ENCODE peak calls at places on chromosomes 7 and 10, in four cellular contexts. O is substantia nigra, J is HepG2, W is left ventricle myocardium superior. V is an unnamed sample.

GRCh38 chr7:115914951-115915350 is 115.6 kb downstream of the TFEC start:
- DNase-seq in W (no peak), J (no peak), O (no peak), V (no peak)

GRCh38 chr10:69222157-69223027 is 2.3 kb downstream of the HKDC1 start:
- DNase-seq in W (no peak), O (no peak), J (peak), V (no peak)

GRCh38 chr7:10973942-10974716 is 457 bp downstream of the PHF14 start:
- DNase-seq in O (peak), W (peak), J (peak), V (peak)

GRCh38 chr7:122166708-122167107 is 22.7 kb upstream of the AASS start:
- DNase-seq in J (no peak), O (no peak), W (no peak), V (no peak)

GRCh38 chr7:148110097-148110868 is 480.3 kb upstream of the C7orf33 start:
- DNase-seq in O (no peak), J (peak), W (no peak), V (peak)

GRCh38 chr7:28240466-28240865 is 59.9 kb upstream of the JAZF1 start:
- DNase-seq in J (no peak), W (no peak), O (no peak), V (no peak)

GRCh38 chr10:71150811-71151210 is 61.6 kb upstream of the UNC5B start:
- DNase-seq in O (no peak), W (no peak), J (no peak), V (no peak)

GRCh38 chr7:16644987-16645592 is 464 bp downstream of the ANKMY2 start:
- DNase-seq in O (no peak), W (no peak), J (no peak), V (peak)

GRCh38 chr10:116160271-116160670 is 112.7 kb downstream of the GFRA1 start:
- DNase-seq in J (no peak), W (no peak), O (no peak), V (no peak)

GRCh38 chr10:16995867-16996529 is 133.6 kb downstream of the CUBN start:
- DNase-seq in O (no peak), W (no peak), J (no peak), V (no peak)

GRCh38 chr10:1010703-1011102 is 15.0 kb downstream of the IDI2 start:
- DNase-seq in W (no peak), J (no peak), O (no peak), V (no peak)

GRCh38 chr7:42164946-42165345 is 72.1 kb downstream of the GLI3 start:
- DNase-seq in J (no peak), O (no peak), W (no peak), V (no peak)

GRCh38 chr7:116709336-116709735 is 37.3 kb downstream of the MET start:
- DNase-seq in O (no peak), W (no peak), J (no peak), V (no peak)

GRCh38 chr7:70674268-70675025 is 457.5 kb upstream of the GALNT17 start:
- DNase-seq in J (no peak), O (no peak), W (no peak), V (no peak)

GRCh38 chr10:124245806-124246440 is 152.5 kb upstream of the CHST15 start:
- DNase-seq in O (no peak), W (no peak), J (no peak), V (no peak)

GRCh38 chr10:52348037-52348564 is 34.0 kb downstream of the DKK1 start:
- DNase-seq in J (no peak), O (no peak), W (no peak), V (no peak)

GRCh38 chr10:69051303-69051702 is 36.6 kb upstream of the SRGN start:
- DNase-seq in W (peak), O (peak), J (no peak), V (no peak)

GRCh38 chr10:79024716-79025112 is 44.1 kb upstream of the ZMIZ1 start:
- DNase-seq in O (no peak), J (no peak), W (no peak), V (no peak)

GRCh38 chr10:21368728-21369425 is 156.6 kb downstream of the SKIDA1 start:
- DNase-seq in O (no peak), J (no peak), W (no peak), V (no peak)

GRCh38 chr10:31928531-31929259 is at the start of gene ARHGAP12:
- DNase-seq in J (peak), O (peak), W (peak), V (peak)

GRCh38 chr10:125095228-125095627 is 65.1 kb downstream of the CTBP2 start:
- DNase-seq in O (no peak), W (no peak), J (no peak), V (no peak)

GRCh38 chr10:67943917-67944316 is 59.5 kb downstream of the SIRT1 start:
- DNase-seq in O (no peak), J (no peak), W (no peak), V (no peak)

GRCh38 chr10:133334495-133335237 is 2.0 kb downstream of the CALY start:
- DNase-seq in W (no peak), O (no peak), J (no peak), V (no peak)

GRCh38 chr10:102422586-102423129 is 2.0 kb downstream of the FBXL15 start:
- DNase-seq in J (peak), O (peak), W (peak), V (peak)

GRCh38 chr10:130714700-130715467 is 578.7 kb downstream of the GLRX3 start:
- DNase-seq in J (no peak), O (no peak), W (no peak), V (no peak)